ENCODE peak calls at places on chromosomes 2 and 18, in seven cellular contexts. P is esophagus squamous epithelium, H is type B pancreatic cell, S is OCI-LY7, Q is endothelial cell of umbilical vein, J is BE2C, X is pancreas. L is an unnamed sample.

GRCh38 chr2:99337931-99338580 is 867 bp downstream of the EIF5B start:
- DNase-seq in P (no peak), H (no peak), S (peak), Q (peak), J (no peak), X (no peak), L (peak)

GRCh38 chr2:142796161-142796560 is 81.3 kb upstream of the KYNU start:
- DNase-seq in P (no peak), H (no peak), S (no peak), Q (peak), J (no peak), X (no peak), L (no peak)

GRCh38 chr18:63339920-63340484 is 20.4 kb upstream of the BCL2 start:
- DNase-seq in P (no peak), H (no peak), S (peak), Q (peak), J (peak), X (peak), L (no peak)

GRCh38 chr2:61426267-61426897 is 44.5 kb downstream of the USP34 start:
- DNase-seq in P (peak), H (no peak), S (peak), Q (peak), J (peak), X (peak), L (peak)

GRCh38 chr18:22871809-22872525 is 61.2 kb upstream of the RBBP8 start:
- DNase-seq in P (no peak), H (no peak), S (no peak), Q (peak), J (peak), X (no peak), L (no peak)

GRCh38 chr2:8767324-8767723 is 70.1 kb downstream of the KIDINS220 start:
- DNase-seq in P (no peak), H (no peak), S (no peak), Q (no peak), J (no peak), X (no peak), L (no peak)

GRCh38 chr2:53403836-53404413 is 363.7 kb upstream of the CHAC2 start:
- DNase-seq in P (no peak), H (no peak), S (no peak), Q (no peak), J (no peak), X (no peak), L (no peak)

GRCh38 chr2:118965737-118966136 is 23.7 kb downstream of the MARCO start:
- DNase-seq in P (no peak), H (no peak), S (no peak), Q (no peak), J (no peak), X (no peak), L (no peak)

GRCh38 chr2:182559623-182560022 is 132.8 kb upstream of the PDE1A start:
- DNase-seq in P (no peak), H (no peak), S (no peak), Q (no peak), J (no peak), X (no peak), L (no peak)

GRCh38 chr18:63823516-63824219 is 48.5 kb downstream of the SERPINB7 start:
- DNase-seq in P (no peak), H (no peak), S (peak), Q (peak), J (peak), X (peak), L (no peak)

GRCh38 chr2:58796239-58796638 is 555.1 kb upstream of the FANCL start:
- DNase-seq in P (no peak), H (no peak), S (no peak), Q (no peak), J (no peak), X (no peak), L (no peak)

GRCh38 chr2:71226391-71226964 is 425 bp downstream of the PAIP2B start:
- DNase-seq in P (no peak), H (no peak), S (peak), Q (peak), J (peak), X (peak), L (no peak)

GRCh38 chr2:2846379-2847130 is 515.5 kb upstream of the MYT1L start:
- DNase-seq in P (no peak), H (no peak), S (no peak), Q (no peak), J (peak), X (peak), L (no peak)

GRCh38 chr2:74025971-74026612 is 41.4 kb downstream of the TET3 start:
- DNase-seq in P (no peak), H (no peak), S (no peak), Q (no peak), J (no peak), X (no peak), L (no peak)

GRCh38 chr18:57437782-57438668 is 2.9 kb downstream of the ONECUT2 start:
- DNase-seq in P (no peak), H (peak), S (no peak), Q (peak), J (peak), X (peak), L (peak)

GRCh38 chr2:37472959-37473358 is 128.5 kb downstream of the QPCT start:
- DNase-seq in P (no peak), H (no peak), S (no peak), Q (peak), J (no peak), X (no peak), L (no peak)

GRCh38 chr2:102258386-102259074 is 52.8 kb upstream of the IL1RL1 start:
- DNase-seq in P (no peak), H (no peak), S (no peak), Q (peak), J (no peak), X (no peak), L (no peak)

GRCh38 chr2:60957643-60958042 is 59.9 kb upstream of the PEX13 start:
- DNase-seq in P (no peak), H (no peak), S (no peak), Q (peak), J (no peak), X (peak), L (no peak)

GRCh38 chr2:204306667-204307066 is 238.6 kb upstream of the PARD3B start:
- DNase-seq in P (no peak), H (no peak), S (no peak), Q (no peak), J (no peak), X (no peak), L (no peak)

GRCh38 chr18:63578357-63578958 is 8.7 kb upstream of the SERPINB13 start:
- DNase-seq in P (no peak), H (no peak), S (peak), Q (peak), J (no peak), X (peak), L (peak)

GRCh38 chr2:101120124-101120996 is 30.8 kb downstream of the TBC1D8 start:
- DNase-seq in P (peak), H (no peak), S (no peak), Q (peak), J (peak), X (peak), L (no peak)

GRCh38 chr2:40348665-40349064 is 103.2 kb downstream of the SLC8A1 start:
- DNase-seq in P (no peak), H (no peak), S (no peak), Q (no peak), J (no peak), X (no peak), L (no peak)

DNA sequence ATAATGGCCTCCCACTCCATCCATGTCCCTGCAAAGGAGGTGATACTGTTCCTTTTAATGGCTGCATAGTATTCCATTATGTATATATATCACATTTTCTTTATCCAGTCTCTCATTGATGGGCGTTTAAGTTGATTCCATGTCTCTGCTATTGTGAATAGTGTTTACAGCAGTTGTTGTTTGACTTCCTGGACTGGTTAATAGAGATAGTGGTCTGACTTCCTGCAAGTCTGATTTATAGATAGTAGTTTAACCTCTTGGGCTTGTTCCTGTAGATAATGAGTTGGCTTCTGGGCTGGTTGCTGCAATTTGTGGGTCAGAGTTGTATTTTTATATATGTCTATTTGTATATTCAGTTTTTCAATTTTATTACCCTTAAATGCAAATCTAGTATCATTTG is 145.4 kb downstream of the ARL6IP6 start:
- DNase-seq in P (no peak), H (no peak), S (no peak), Q (no peak), J (no peak), X (no peak), L (no peak)
- TF ChIP-seq CTCF in P (no peak), H (no peak), S (no peak), Q (no peak), J (no peak), X (no peak), L (no peak)

GRCh38 chr2:210046851-210047486 is 44.5 kb downstream of the RPE start:
- DNase-seq in P (no peak), H (no peak), S (no peak), Q (no peak), J (no peak), X (no peak), L (no peak)
- TF ChIP-seq CTCF in P (no peak), H (no peak), S (no peak), Q (no peak), J (no peak), X (no peak), L (no peak)

GRCh38 chr2:238948765-238949641 is 101.1 kb downstream of the TWIST2 start:
- DNase-seq in P (no peak), H (peak), S (no peak), Q (no peak), J (no peak), X (no peak), L (no peak)
- TF ChIP-seq CTCF in P (no peak), H (no peak), S (no peak), Q (no peak), J (no peak), X (no peak), L (no peak)

GRCh38 chr2:135798762-135799161 is 38.2 kb downstream of the LCT start:
- DNase-seq in P (no peak), H (no peak), S (peak), Q (peak), J (no peak), X (no peak), L (no peak)
- TF ChIP-seq CTCF in P (no peak), H (peak), S (peak), Q (no peak), J (no peak), X (no peak), L (peak)

GRCh38 chr2:132417430-132418035 is 928 bp downstream of the GPR39 start:
- DNase-seq in P (no peak), H (no peak), S (no peak), Q (no peak), J (no peak), X (no peak), L (no peak)

GRCh38 chr2:132416080-132416911 is at the start of gene GPR39:
- DNase-seq in P (peak), H (peak), S (no peak), Q (peak), J (peak), X (peak), L (no peak)

GRCh38 chr2:132420776-132421175 is 4.2 kb downstream of the GPR39 start:
- DNase-seq in P (no peak), H (no peak), S (no peak), Q (no peak), J (no peak), X (no peak), L (no peak)

GRCh38 chr2:132415256-132416079 is 1.1 kb upstream of the GPR39 start:
- DNase-seq in P (no peak), H (no peak), S (no peak), Q (no peak), J (no peak), X (no peak), L (no peak)

DNA sequence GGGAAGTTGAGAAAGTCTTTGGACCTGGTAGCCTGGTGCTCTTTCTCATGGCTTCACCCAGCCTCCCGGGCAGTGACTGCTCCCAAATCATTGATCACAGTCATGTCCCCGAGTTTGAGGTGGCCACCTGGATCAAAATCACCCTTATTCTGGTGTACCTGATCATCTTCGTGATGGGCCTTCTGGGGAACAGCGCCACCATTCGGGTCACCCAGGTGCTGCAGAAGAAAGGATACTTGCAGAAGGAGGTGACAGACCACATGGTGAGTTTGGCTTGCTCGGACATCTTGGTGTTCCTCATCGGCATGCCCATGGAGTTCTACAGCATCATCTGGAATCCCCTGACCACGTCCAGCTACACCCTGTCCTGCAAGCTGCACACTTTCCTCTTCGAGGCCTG is 391 bp downstream of the GPR39 start:
- DNase-seq in P (no peak), H (no peak), S (no peak), Q (no peak), J (no peak), X (peak), L (no peak)
- TF ChIP-seq CTCF in P (no peak), H (no peak), S (peak), Q (no peak), J (no peak), X (no peak), L (no peak)

DNA sequence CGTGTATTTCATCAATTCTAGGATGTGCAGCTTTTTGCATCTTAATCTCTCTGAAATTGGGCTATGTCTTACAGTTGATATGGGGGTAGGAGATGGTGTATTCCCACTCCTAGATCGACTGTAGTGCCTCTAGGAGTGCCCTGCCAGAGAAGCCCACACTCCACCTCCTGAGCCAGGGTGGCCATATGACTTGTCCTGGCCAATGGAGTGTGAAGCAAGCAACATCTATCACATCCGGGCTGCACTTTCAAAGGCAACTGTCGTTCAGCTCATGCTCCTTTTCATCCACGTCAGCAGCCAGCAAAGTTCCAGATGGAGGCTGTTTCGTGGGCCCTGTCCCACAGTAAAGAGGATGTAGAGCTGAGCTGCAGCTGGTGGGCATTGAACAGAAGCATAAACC is 149.4 kb upstream of the SLC1A4 start:
- DNase-seq in P (no peak), H (no peak), S (peak), Q (no peak), J (no peak), X (no peak), L (peak)
- TF ChIP-seq CTCF in P (no peak), H (no peak), S (no peak), Q (no peak), J (no peak), X (no peak), L (no peak)

DNA sequence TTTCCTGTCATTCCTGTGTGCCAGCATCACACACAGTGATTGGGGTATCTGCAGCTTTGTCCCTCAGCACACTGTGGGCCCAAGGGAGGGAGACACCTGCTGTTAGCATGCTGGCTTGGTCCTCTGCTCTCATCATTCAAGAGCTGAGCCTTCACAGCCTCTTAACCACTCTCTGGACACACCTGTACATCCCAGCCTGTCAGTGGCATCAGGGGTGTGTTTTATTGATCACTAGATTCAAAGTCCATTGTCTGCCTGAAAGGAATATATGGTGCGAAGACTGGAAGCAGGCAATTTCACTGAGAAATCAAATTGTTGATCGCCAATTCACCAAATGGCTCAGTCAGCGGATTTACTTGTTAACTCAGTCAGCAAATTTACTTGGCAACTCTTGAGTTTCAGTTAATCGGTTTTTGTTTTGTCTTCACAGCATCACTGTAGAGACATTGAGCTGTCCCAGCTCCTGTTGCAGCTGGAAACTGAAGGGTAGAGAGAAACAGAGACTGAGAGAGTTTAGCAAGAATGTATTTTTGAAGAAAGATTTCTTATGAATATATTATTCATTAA is 56.3 kb upstream of the TMEM200C start:
- DNase-seq in P (no peak), H (no peak), S (no peak), Q (no peak), J (no peak), X (no peak), L (no peak)
- TF ChIP-seq CTCF in P (no peak), H (no peak), S (no peak), Q (no peak), J (no peak), X (no peak), L (no peak)

DNA sequence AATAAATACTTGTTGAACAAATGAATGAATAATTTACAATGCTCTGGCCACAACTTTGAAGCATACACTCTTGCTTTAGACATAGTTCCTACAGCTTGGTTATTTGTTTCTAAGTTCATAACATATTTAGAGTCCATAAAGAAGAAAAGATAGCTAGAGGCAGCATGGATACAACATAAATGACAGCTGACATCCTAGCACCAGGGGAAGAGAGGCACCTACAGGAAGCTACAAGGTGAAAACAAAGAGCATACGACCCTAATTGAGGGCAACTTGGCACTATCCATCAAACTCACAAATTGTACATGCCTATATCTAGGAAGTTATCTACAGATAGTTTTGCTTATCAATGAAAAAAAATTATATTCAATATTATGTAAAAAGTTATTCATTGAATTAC is 88.9 kb downstream of the PLEKHM3 start:
- DNase-seq in P (no peak), H (no peak), S (no peak), Q (no peak), J (no peak), X (no peak), L (no peak)
- TF ChIP-seq CTCF in P (no peak), H (no peak), S (no peak), Q (no peak), J (no peak), X (no peak), L (no peak)

GRCh38 chr2:232668805-232669444 is 28.2 kb upstream of the GIGYF2 start:
- DNase-seq in P (no peak), H (no peak), S (no peak), Q (peak), J (no peak), X (no peak), L (no peak)
- TF ChIP-seq CTCF in P (no peak), H (peak), S (peak), Q (peak), J (peak), X (no peak), L (peak)

L was measured in GM13977.